ENCODE peak calls at places on chromosomes 7 and 10, in four cellular contexts. K is tibial artery, V is heart left ventricle, X is Panc1. M is an unnamed sample.

GRCh38 chr7:101915000-101915399 is 97.6 kb downstream of the CUX1 start:
- DNase-seq in K (no peak), V (peak; percentile 62), X (no peak), M (no peak)

GRCh38 chr10:49139866-49140195 is 6.0 kb upstream of the FAM170B start:
- DNase-seq in K (no peak), V (no peak), X (no peak), M (no peak)

GRCh38 chr10:103763374-103764202 is 91.8 kb downstream of the SH3PXD2A start:
- DNase-seq in K (peak; percentile 40), V (no peak), X (no peak), M (no peak)

GRCh38 chr10:17026686-17027485 is 102.7 kb downstream of the CUBN start:
- DNase-seq in K (no peak), V (no peak), X (no peak), M (no peak)

GRCh38 chr7:25856056-25856780 is 295.8 kb upstream of the NFE2L3 start:
- DNase-seq in K (peak; percentile 50), V (no peak), X (no peak), M (no peak)

GRCh38 chr7:70376561-70377031 is 755.3 kb upstream of the GALNT17 start:
- DNase-seq in K (no peak), V (no peak), X (no peak), M (no peak)

GRCh38 chr7:31027161-31027965 is 24.7 kb upstream of the ADCYAP1R1 start:
- DNase-seq in K (no peak), V (peak; percentile 35), X (no peak), M (no peak)

GRCh38 chr7:46786221-46786951 is 795.5 kb downstream of the TNS3 start:
- DNase-seq in K (no peak), V (no peak), X (peak; percentile 74), M (no peak)

GRCh38 chr10:7484456-7485266 is 73.8 kb upstream of the SFMBT2 start:
- DNase-seq in K (no peak), V (no peak), X (no peak), M (no peak)

GRCh38 chr7:5207131-5207530 is 17.1 kb downstream of the WIPI2 start:
- DNase-seq in K (no peak), V (no peak), X (no peak), M (no peak)

GRCh38 chr7:93890464-93891068 is at the start of gene TFPI2:
- DNase-seq in K (no peak), V (peak; percentile 52), X (no peak), M (no peak)

GRCh38 chr7:26013551-26014083 is 138.4 kb upstream of the NFE2L3 start:
- DNase-seq in K (no peak), V (no peak), X (no peak), M (no peak)

GRCh38 chr7:128790297-128791037 is 1.3 kb upstream of the CCDC136 start:
- DNase-seq in K (no peak), V (no peak), X (no peak), M (no peak)

GRCh38 chr7:30093351-30094019 is 41.3 kb upstream of the MTURN start:
- DNase-seq in K (peak; percentile 69), V (no peak), X (no peak), M (no peak)

GRCh38 chr10:133124357-133125211 is 35.4 kb upstream of the KNDC1 start:
- DNase-seq in K (no peak), V (no peak), X (no peak), M (peak; percentile 49)

GRCh38 chr10:110867807-110868465 is 3.8 kb upstream of the PDCD4 start:
- DNase-seq in K (no peak), V (no peak), X (no peak), M (no peak)

GRCh38 chr10:26859241-26860025 is 1.3 kb downstream of the ABI1 start:
- DNase-seq in K (no peak), V (no peak), X (no peak), M (no peak)

GRCh38 chr7:133602291-133602690 is 349.4 kb downstream of the EXOC4 start:
- DNase-seq in K (no peak), V (no peak), X (no peak), M (no peak)

GRCh38 chr7:95549818-95550529 is 46.3 kb downstream of the PDK4 start:
- DNase-seq in K (peak; percentile 99), V (peak; percentile 79), X (peak; percentile 82), M (peak; percentile 97)

GRCh38 chr10:58952747-58953466 is 223.5 kb upstream of the PHYHIPL start:
- DNase-seq in K (peak; percentile 70), V (no peak), X (peak; percentile 25), M (no peak)

GRCh38 chr10:33819206-33819605 is 484.7 kb upstream of the NRP1 start:
- DNase-seq in K (no peak), V (no peak), X (no peak), M (no peak)

GRCh38 chr7:57789130-57789529 is 339.2 kb downstream of the ZNF716 start:
- DNase-seq in K (no peak), V (no peak), X (no peak), M (no peak)

GRCh38 chr7:75921479-75921878 is 6.5 kb downstream of the POR start:
- DNase-seq in K (no peak), V (no peak), X (no peak), M (no peak)

GRCh38 chr10:110794808-110795207 is 76.9 kb upstream of the PDCD4 start:
- DNase-seq in K (no peak), V (peak; percentile 72), X (no peak), M (no peak)

GRCh38 chr10:11104772-11105675 is 87.4 kb downstream of the CELF2 start:
- DNase-seq in K (no peak), V (no peak), X (no peak), M (no peak)

GRCh38 chr10:132521041-132521465 is 16.5 kb upstream of the INPP5A start:
- DNase-seq in K (peak; percentile 15), V (no peak), X (no peak), M (peak; percentile 59)

GRCh38 chr7:151062399-151063211 is 3.2 kb downstream of the SLC4A2 start:
- DNase-seq in K (no peak), V (no peak), X (no peak), M (no peak)

GRCh38 chr10:62022830-62023229 is 121.3 kb downstream of the ARID5B start:
- DNase-seq in K (no peak), V (no peak), X (no peak), M (no peak)

GRCh38 chr10:28788767-28789166 is 111.4 kb downstream of the BAMBI start:
- DNase-seq in K (no peak), V (no peak), X (no peak), M (no peak)

GRCh38 chr7:97012293-97013005 is 7.1 kb downstream of the DLX6 start:
- DNase-seq in K (no peak), V (no peak), X (no peak), M (no peak)

GRCh38 chr7:114937422-114937821 is 15.5 kb downstream of the MDFIC start:
- DNase-seq in K (no peak), V (no peak), X (no peak), M (no peak)

GRCh38 chr10:51815723-51816122 is 116.3 kb upstream of the CSTF2T start:
- DNase-seq in K (no peak), V (no peak), X (no peak), M (no peak)

GRCh38 chr10:77111611-77112550 is 525.7 kb downstream of the KCNMA1 start:
- DNase-seq in K (no peak), V (no peak), X (peak; percentile 45), M (no peak)

GRCh38 chr7:115217373-115217772 is 295.5 kb downstream of the MDFIC start:
- DNase-seq in K (no peak), V (no peak), X (no peak), M (no peak)

GRCh38 chr10:116960066-116960465 is 44.9 kb downstream of the SHTN1 start:
- DNase-seq in K (no peak), V (no peak), X (no peak), M (no peak)

GRCh38 chr7:99368750-99369389 is 5.7 kb upstream of the ARPC1B start:
- DNase-seq in K (no peak), V (no peak), X (no peak), M (no peak)

GRCh38 chr10:92384741-92385140 is 93.8 kb downstream of the MARCHF5 start:
- DNase-seq in K (no peak), V (no peak), X (no peak), M (no peak)

GRCh38 chr10:3451516-3452185 is 279.1 kb upstream of the PITRM1 start:
- DNase-seq in K (no peak), V (no peak), X (no peak), M (no peak)

GRCh38 chr7:14233026-14233897 is 243.8 kb upstream of the ETV1 start:
- DNase-seq in K (no peak), V (no peak), X (no peak), M (no peak)

GRCh38 chr7:14233898-14234174 is 244.4 kb upstream of the ETV1 start:
- DNase-seq in K (no peak), V (no peak), X (no peak), M (no peak)

GRCh38 chr7:14229047-14229446 is 239.6 kb upstream of the ETV1 start:
- DNase-seq in K (no peak), V (no peak), X (no peak), M (no peak)

DNA sequence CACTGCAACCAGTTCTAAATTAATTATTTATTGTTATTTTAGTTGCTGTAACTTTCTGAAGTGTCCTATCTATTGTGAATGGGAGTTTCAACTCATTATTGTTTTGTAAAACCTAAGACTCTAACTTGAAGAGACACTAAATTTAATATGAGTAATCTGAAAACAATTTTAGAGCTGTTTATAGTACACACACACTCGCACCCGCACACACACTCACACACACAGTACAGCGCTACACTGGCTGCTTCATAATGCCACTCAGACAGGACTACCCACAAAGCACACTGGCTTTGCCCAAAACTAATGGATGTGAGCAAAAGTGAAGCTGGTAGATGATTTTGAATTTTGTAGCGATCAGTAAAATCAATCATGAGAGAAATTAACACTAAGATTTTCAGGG is 238.9 kb upstream of the ETV1 start:
- DNase-seq in K (no peak), V (no peak), X (no peak), M (no peak)
- H3K9me3 ChIP-seq in K (no peaks in the 10 kb centered on the region), V (no peaks in the 10 kb centered on the region), X (no peaks in the 10 kb centered on the region), M (no peaks in the 10 kb centered on the region)

GRCh38 chr10:42648512-42648911 is 10.1 kb upstream of the ZNF33B start:
- DNase-seq in K (no peak), V (no peak), X (no peak), M (no peak)
- H3K9me3 ChIP-seq in K (no peaks in the 10 kb centered on the region), V (no peaks in the 10 kb centered on the region), X (no peaks in the 10 kb centered on the region), M (no peaks in the 10 kb centered on the region)

DNA sequence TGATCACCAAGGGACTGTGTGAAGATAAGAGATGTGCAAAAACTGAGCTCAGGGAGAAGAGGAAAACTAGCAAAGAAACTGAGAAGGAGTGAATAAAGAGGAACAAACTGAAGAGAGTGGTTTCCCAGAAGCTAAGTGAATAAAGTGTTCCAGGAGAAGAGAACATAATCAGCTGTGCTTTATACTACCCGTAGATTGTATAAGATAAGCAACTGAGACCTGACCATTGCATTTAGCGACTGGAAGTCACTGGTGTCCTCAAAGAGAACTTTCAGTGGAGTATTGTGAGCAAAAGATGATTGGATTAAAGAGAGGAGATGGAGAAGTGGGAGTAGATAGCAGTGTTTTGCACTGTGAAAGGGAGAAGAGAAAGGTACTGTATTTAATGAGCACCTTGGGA is 14.6 kb downstream of the PHTF2 start:
- DNase-seq in K (no peak), V (no peak), X (no peak), M (no peak)
- H3K9me3 ChIP-seq in K (no peaks in the 10 kb centered on the region), V (peaks cover 21% of the 10 kb centered on the region), X (peaks cover 14% of the 10 kb centered on the region), M (peaks cover 6% of the 10 kb centered on the region)

GRCh38 chr7:27247000-27247399 is 4.4 kb downstream of the EVX1 start:
- DNase-seq in K (no peak), V (no peak), X (no peak), M (no peak)
- H3K9me3 ChIP-seq in K (no peaks in the 10 kb centered on the region), V (no peaks in the 10 kb centered on the region), X (no peaks in the 10 kb centered on the region), M (no peaks in the 10 kb centered on the region)